ENCODE peak calls at places on chromosomes 3 and 15, in ten cellular contexts. V is ovary, O is fibroblast of mammary gland, I is HCT116, D is uterus, G is Caco-2, K is dorsolateral prefrontal cortex, J is PC-9, Z is body of pancreas, S is GM06990. A is an unnamed sample.

GRCh38 chr3:141656771-141657170 is 81.3 kb upstream of the RNF7 start:
- DNase-seq in K (no peak), S (no peak), D (no peak), J (no peak), Z (no peak), V (no peak), O (peak; percentile 84), I (no peak), G (no peak), A (no peak)

GRCh38 chr15:85838655-85839054 is 43.9 kb upstream of the KLHL25 start:
- DNase-seq in J (no peak), S (no peak), O (no peak), G (no peak), V (no peak), Z (no peak), I (no peak), D (no peak), K (no peak), A (no peak)

GRCh38 chr15:59140422-59141226 is 35.7 kb downstream of the CCNB2 start:
- DNase-seq in Z (no peak), J (no peak), D (no peak), I (no peak), S (no peak), K (no peak), V (no peak), O (no peak), G (no peak), A (no peak)

GRCh38 chr3:188944108-188944507 is 227.7 kb upstream of the TPRG1 start:
- DNase-seq in I (no peak), O (no peak), S (no peak), G (no peak), J (no peak), D (no peak), V (no peak), K (no peak), Z (no peak), A (no peak)

GRCh38 chr15:49624046-49624445 is 3.2 kb downstream of the DTWD1 start:
- DNase-seq in J (no peak), S (no peak), V (no peak), I (no peak), D (no peak), K (no peak), O (peak; percentile 72), Z (no peak), G (no peak), A (no peak)

GRCh38 chr3:129461022-129461421 is 21.0 kb downstream of the IFT122 start:
- DNase-seq in V (no peak), O (peak; percentile 91), I (no peak), D (no peak), J (no peak), K (no peak), S (no peak), Z (no peak), G (no peak), A (no peak)

GRCh38 chr3:32177702-32178198 is 60.7 kb upstream of the CMTM8 start:
- DNase-seq in S (no peak), K (no peak), J (peak; percentile 69), O (peak; percentile 92), G (peak; percentile 86), Z (peak; percentile 84), D (peak; percentile 22), V (no peak), I (peak; percentile 90), A (no peak)

GRCh38 chr15:70723124-70723427 is 40.3 kb downstream of the UACA start:
- DNase-seq in I (no peak), O (no peak), V (no peak), G (no peak), S (no peak), K (no peak), Z (no peak), D (no peak), J (no peak), A (no peak)

GRCh38 chr3:168424059-168424765 is 328.5 kb upstream of the GOLIM4 start:
- DNase-seq in S (no peak), O (no peak), K (no peak), G (no peak), J (no peak), V (no peak), Z (no peak), I (no peak), D (no peak), A (no peak)

GRCh38 chr3:191382661-191383060 is 52.3 kb upstream of the UTS2B start:
- DNase-seq in G (no peak), J (no peak), V (no peak), K (no peak), I (no peak), O (no peak), Z (no peak), D (no peak), S (no peak), A (no peak)

GRCh38 chr15:70142322-70143191 is 44.8 kb upstream of the TLE3 start:
- DNase-seq in I (no peak), V (peak; percentile 85), J (peak; percentile 57), O (peak; percentile 86), S (peak; percentile 31), G (peak; percentile 20), D (peak; percentile 47), Z (no peak), K (no peak), A (peak; percentile 54)

GRCh38 chr3:167742338-167742737 is 6.8 kb downstream of the SERPINI1 start:
- DNase-seq in V (no peak), J (no peak), K (no peak), D (no peak), I (no peak), O (no peak), Z (no peak), S (no peak), G (no peak), A (no peak)

GRCh38 chr3:102112706-102113230 is 263.5 kb downstream of the NFKBIZ start:
- DNase-seq in Z (no peak), O (no peak), G (no peak), S (no peak), I (no peak), K (no peak), D (no peak), V (no peak), J (no peak), A (no peak)
- TF ChIP-seq CTCF in Z (no peak), O (no peak), G (no peak), S (no peak), I (no peak), K (no peak), D (no peak), V (no peak), J (no peak), A (no peak)

DNA sequence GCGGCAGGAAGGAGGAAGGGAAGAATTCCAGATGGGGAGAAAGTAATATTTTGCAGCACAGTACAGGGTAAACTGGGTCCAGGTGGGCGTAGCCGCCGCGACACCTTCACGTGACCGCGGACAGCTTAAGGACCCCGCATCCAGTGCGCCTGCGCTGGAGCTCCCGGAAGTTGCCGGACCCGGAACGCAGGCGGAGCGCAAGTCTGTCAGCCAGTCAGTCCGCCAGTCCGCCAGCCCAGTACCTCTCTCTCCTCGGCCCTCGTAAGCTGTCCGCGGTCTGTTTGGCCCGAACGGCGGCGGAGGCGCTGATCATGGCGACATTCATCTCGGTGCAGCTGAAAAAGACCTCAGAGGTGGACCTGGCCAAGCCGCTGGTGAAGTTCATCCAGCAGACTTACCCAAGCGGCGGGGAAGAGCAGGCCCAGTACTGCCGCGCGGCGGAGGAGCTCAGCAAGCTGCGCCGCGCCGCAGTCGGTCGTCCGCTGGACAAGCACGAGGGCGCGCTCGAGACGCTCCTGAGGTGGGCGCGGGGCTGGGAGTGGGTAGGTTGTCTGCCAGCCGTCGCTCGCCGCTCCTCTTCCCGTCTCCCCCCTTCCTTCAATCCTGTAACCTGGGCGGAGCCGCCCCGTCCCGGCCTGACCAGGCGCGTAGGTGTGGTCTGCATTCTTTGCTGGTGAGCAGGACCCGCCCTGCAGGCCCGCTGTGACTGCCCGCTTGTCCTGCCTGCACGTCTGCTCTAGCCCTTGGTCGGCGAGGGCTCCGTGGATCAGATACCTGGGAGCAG is at the start of gene PDCD6IP:
- DNase-seq in J (peak; percentile 93), V (peak; percentile 90), K (peak; percentile 90), O (peak; percentile 90), D (peak; percentile 90), Z (peak; percentile 93), I (peak; percentile 87), S (peak; percentile 96), G (peak; percentile 95), A (peak; percentile 77)
- TF ChIP-seq CTCF in J (no peak), V (no peak), K (peak; percentile 41), O (no peak), D (peak; percentile 14), Z (no peak), I (no peak), S (peak; percentile 28), G (no peak), A (no peak)

GRCh38 chr3:36408146-36408545 is 27.8 kb downstream of the STAC start:
- DNase-seq in J (no peak), O (peak; percentile 8), K (no peak), V (no peak), I (no peak), D (no peak), Z (no peak), G (peak; percentile 3), S (no peak), A (no peak)
- TF ChIP-seq CTCF in J (peak; percentile 15), O (peak; percentile 26), K (no peak), V (no peak), I (peak; percentile 25), D (no peak), Z (no peak), G (no peak), S (peak; percentile 28), A (no peak)

DNA sequence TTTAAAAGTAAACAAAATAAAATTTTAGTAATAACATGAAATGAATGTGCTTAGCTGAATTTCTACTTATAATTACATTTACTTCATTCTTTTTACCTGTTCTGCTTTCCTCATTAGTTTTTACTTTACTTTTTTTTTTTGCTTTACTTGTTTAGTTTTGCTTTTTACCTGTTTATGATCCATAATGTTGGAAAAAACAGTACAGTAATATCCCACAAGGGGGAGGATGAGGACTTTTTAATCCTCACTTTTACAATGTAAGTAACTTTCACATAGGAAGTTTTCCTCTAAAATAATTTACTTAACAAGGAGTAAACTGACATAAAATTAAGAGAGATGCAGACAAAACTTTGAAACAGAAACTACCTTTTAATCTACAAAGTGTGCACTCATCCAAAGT is 268.7 kb downstream of the TBC1D5 start:
- DNase-seq in G (no peak), J (no peak), D (no peak), V (no peak), S (no peak), K (no peak), I (no peak), O (peak; percentile 32), Z (no peak), A (no peak)
- TF ChIP-seq CTCF in G (peak; percentile 15), J (peak; percentile 57), D (no peak), V (no peak), S (no peak), K (peak; percentile 26), I (peak; percentile 34), O (peak; percentile 24), Z (no peak), A (peak; percentile 25)

A was measured in mesothelial cell of epicardium.